ENCODE peak calls at places on chromosomes 5 and 9, in five cellular contexts. E is K562, Q is HCT116, R is sigmoid colon, G is uterus. V is an unnamed sample.

GRCh38 chr5:54455413-54456157 is at the start of gene HSPB3:
- DNase-seq in E (no peak), Q (no peak), R (peak; percentile 74), G (peak; percentile 21), V (no peak)

GRCh38 chr9:38621434-38622082 is 1.2 kb upstream of the ANKRD18A start:
- DNase-seq in E (no peak), Q (no peak), R (peak; percentile 60), G (no peak), V (peak; percentile 86)

GRCh38 chr9:23554691-23555090 is 271.3 kb downstream of the ELAVL2 start:
- DNase-seq in E (no peak), Q (no peak), R (no peak), G (no peak), V (no peak)

GRCh38 chr5:108911055-108911454 is 163.4 kb downstream of the FER start:
- DNase-seq in E (no peak), Q (no peak), R (no peak), G (no peak), V (no peak)

GRCh38 chr5:149550608-149551226 is 522 bp downstream of the CSNK1A1 start:
- DNase-seq in E (peak; percentile 28), Q (no peak), R (peak; percentile 77), G (no peak), V (no peak)

GRCh38 chr5:148401604-148402003 is 17.8 kb downstream of the FBXO38 start:
- DNase-seq in E (no peak), Q (no peak), R (no peak), G (no peak), V (no peak)

GRCh38 chr5:173662896-173663809 is 46.7 kb upstream of the BOD1 start:
- DNase-seq in E (no peak), Q (no peak), R (no peak), G (no peak), V (no peak)

GRCh38 chr9:13568446-13568845 is 289.0 kb upstream of the MPDZ start:
- DNase-seq in E (no peak), Q (no peak), R (no peak), G (no peak), V (no peak)

GRCh38 chr9:32703635-32704034 is 68.2 kb upstream of the TAF1L start:
- DNase-seq in E (no peak), Q (no peak), R (no peak), G (no peak), V (no peak)

GRCh38 chr5:62029303-62029702 is 276.7 kb upstream of the KIF2A start:
- DNase-seq in E (no peak), Q (no peak), R (no peak), G (no peak), V (no peak)

GRCh38 chr5:149113669-149114068 is 27.6 kb upstream of the ABLIM3 start:
- DNase-seq in E (no peak), Q (no peak), R (no peak), G (no peak), V (no peak)

GRCh38 chr9:93968451-93969327 is 13.5 kb upstream of the BARX1 start:
- DNase-seq in E (peak; percentile 5), Q (no peak), R (peak; percentile 39), G (no peak), V (no peak)

GRCh38 chr9:36479086-36479485 is 79.0 kb upstream of the RNF38 start:
- DNase-seq in E (no peak), Q (no peak), R (no peak), G (no peak), V (no peak)

GRCh38 chr9:20506631-20507030 is 115.7 kb downstream of the MLLT3 start:
- DNase-seq in E (no peak), Q (no peak), R (no peak), G (no peak), V (no peak)

GRCh38 chr9:135098400-135099105 is 11.1 kb downstream of the OLFM1 start:
- DNase-seq in E (peak; percentile 71), Q (no peak), R (no peak), G (no peak), V (no peak)

GRCh38 chr5:149782900-149783586 is 52.9 kb downstream of the PPARGC1B start:
- DNase-seq in E (no peak), Q (no peak), R (no peak), G (no peak), V (no peak)

GRCh38 chr5:617896-618295 is 5.8 kb downstream of the CEP72 start:
- DNase-seq in E (no peak), Q (no peak), R (peak; percentile 32), G (no peak), V (peak; percentile 21)

GRCh38 chr9:11457809-11458785 is 845.3 kb upstream of the PTPRD start:
- DNase-seq in E (no peak), Q (no peak), R (no peak), G (no peak), V (no peak)

GRCh38 chr5:122101636-122102285 is 23.7 kb upstream of the LOX start:
- DNase-seq in E (peak; percentile 35), Q (peak; percentile 26), R (no peak), G (no peak), V (no peak)

GRCh38 chr9:92463989-92464388 is 18.3 kb downstream of the ASPN start:
- DNase-seq in E (no peak), Q (no peak), R (no peak), G (no peak), V (no peak)

GRCh38 chr5:158485604-158486081 is 614.1 kb downstream of the EBF1 start:
- DNase-seq in E (no peak), Q (no peak), R (peak; percentile 66), G (peak; percentile 58), V (no peak)

GRCh38 chr5:14171621-14172020 is 28.5 kb downstream of the TRIO start:
- DNase-seq in E (no peak), Q (no peak), R (no peak), G (no peak), V (no peak)

GRCh38 chr5:173736923-173737412 is 120.5 kb upstream of the BOD1 start:
- DNase-seq in E (peak; percentile 83), Q (no peak), R (no peak), G (no peak), V (no peak)

GRCh38 chr9:107504585-107505455 is 15.3 kb upstream of the KLF4 start:
- DNase-seq in E (no peak), Q (no peak), R (no peak), G (no peak), V (no peak)

GRCh38 chr5:2633992-2634391 is 117.5 kb downstream of the IRX2 start:
- DNase-seq in E (no peak), Q (no peak), R (no peak), G (no peak), V (no peak)

GRCh38 chr9:37994639-37995347 is 74.2 kb downstream of the SHB start:
- DNase-seq in E (no peak), Q (no peak), R (peak; percentile 87), G (peak; percentile 45), V (peak; percentile 85)

GRCh38 chr5:42828661-42829060 is 17.0 kb upstream of the SELENOP start:
- DNase-seq in E (no peak), Q (no peak), R (no peak), G (no peak), V (no peak)

GRCh38 chr9:32350682-32351081 is 33.8 kb upstream of the ACO1 start:
- DNase-seq in E (no peak), Q (peak; percentile 10), R (no peak), G (no peak), V (no peak)

GRCh38 chr5:108654042-108654441 is 93.7 kb upstream of the FER start:
- DNase-seq in E (no peak), Q (no peak), R (no peak), G (no peak), V (no peak)

GRCh38 chr9:38198140-38198539 is 129.1 kb upstream of the SHB start:
- DNase-seq in E (no peak), Q (no peak), R (no peak), G (no peak), V (no peak)

GRCh38 chr5:885529-885928 is 7.1 kb downstream of the BRD9 start:
- DNase-seq in E (no peak), Q (no peak), R (peak; percentile 59), G (no peak), V (peak; percentile 74)

GRCh38 chr9:136665704-136666363 is 3.1 kb downstream of the EGFL7 start:
- DNase-seq in E (peak; percentile 87), Q (no peak), R (no peak), G (no peak), V (no peak)
- H3K4me3 ChIP-seq in E (peak overlapping the region; percentile 81), Q (peak overlapping the region; percentile 57), R (peak overlapping the region; percentile 10), G (peak overlapping the region; percentile 29), V (peak overlapping the region; percentile 69)

GRCh38 chr5:181222630-181223040 is 446 bp upstream of the TRIM41 start:
- DNase-seq in E (no peak), Q (no peak), R (no peak), G (no peak), V (no peak)

GRCh38 chr5:181223729-181224389 is 778 bp downstream of the TRIM41 start:
- DNase-seq in E (no peak), Q (no peak), R (peak; percentile 83), G (no peak), V (no peak)

GRCh38 chr5:181221792-181222629 is 1.1 kb upstream of the TRIM41 start:
- DNase-seq in E (peak; percentile 53), Q (peak; percentile 93), R (peak; percentile 97), G (peak; percentile 98), V (peak; percentile 97)

GRCh38 chr5:181224390-181225234 is 1.5 kb downstream of the TRIM41 start:
- DNase-seq in E (no peak), Q (no peak), R (no peak), G (no peak), V (peak; percentile 91)

DNA sequence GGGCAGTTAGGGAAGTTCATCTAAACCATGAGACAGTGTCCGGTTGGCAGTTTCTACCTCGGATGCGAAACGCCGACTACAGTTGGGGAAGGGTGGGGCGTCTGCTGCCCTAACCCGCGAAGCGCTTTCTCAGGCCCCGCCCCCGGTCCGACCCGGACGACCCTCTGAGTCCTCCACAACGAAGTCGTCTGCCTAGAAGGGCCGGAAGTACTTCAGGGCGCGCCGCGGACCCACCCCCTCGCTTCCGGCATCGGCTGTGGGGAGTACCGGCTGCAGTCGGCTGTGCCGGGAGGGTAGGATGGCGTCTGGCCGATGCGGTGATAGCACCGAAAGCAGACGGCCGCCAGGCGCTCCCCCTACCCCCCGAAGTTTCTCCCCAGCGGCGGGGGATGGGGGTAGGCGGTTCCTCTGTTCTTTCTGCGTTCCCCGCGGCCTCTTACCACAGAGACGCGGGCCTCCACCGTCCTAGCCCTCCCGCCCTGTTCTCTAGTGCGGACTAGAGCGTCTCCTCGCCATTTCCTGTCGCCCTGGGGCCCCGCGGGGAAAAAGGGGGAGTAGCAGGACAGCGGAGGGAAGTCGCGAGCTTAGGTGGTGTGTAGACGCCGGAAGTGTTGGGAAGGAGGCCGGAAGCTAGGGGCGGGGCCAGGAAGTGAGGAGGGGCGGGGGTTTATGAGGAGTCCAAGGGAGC is at the start of gene TRIM41:
- DNase-seq in E (peak; percentile 81), Q (peak; percentile 96), R (peak; percentile 100), G (peak; percentile 99), V (peak; percentile 100)
- TF ChIP-seq POLR2A in E (peak; percentile 98), Q (peak; percentile 52), R (peak; percentile 91), G (peak; percentile 93), V (peak; percentile 14)

GRCh38 chr5:77642915-77643653 is 4.6 kb upstream of the OTP start:
- DNase-seq in E (no peak), Q (no peak), R (no peak), G (no peak), V (no peak)
- H3K4me3 ChIP-seq in E (no peak overlapping the region), Q (no peak overlapping the region), R (no peak overlapping the region), G (no peak overlapping the region), V (no peak overlapping the region)

DNA sequence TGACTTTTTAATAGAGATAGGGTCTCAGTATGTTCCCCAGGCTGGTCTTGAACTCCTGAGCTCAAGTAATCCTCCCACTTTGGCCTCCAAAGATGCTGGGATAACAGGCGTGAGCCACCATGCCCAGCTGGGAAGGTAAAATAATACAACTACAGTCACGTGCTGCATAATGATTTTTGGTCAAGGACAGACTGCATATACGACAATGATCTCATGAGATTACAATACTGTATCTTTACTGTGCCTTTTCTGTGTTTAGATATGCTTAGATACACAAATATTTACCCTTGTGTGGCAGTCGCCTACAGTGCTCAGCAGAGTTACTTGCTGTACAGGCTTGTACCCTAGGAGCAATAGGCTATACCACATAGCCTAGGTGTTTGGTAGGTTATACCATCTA is 14.2 kb upstream of the IRF1 start:
- DNase-seq in E (no peak), Q (no peak), R (no peak), G (no peak), V (no peak)
- TF ChIP-seq POLR2A in E (no peak), Q (no peak), R (no peak), G (no peak), V (no peak)

V was measured in spleen.